ENCODE peak calls at places on chromosomes 13 and 19, in nine cellular contexts. B, S, V, O, G, E, Y, F and W are unnamed samples. For H3K4me1, the result is how much of the 10 kb centered on the place peaks cover.

GRCh38 chr19:44644391-44645016 is 794 bp downstream of the PVR start:
- DNase-seq in Y (peak), O (no peak), G (no peak), V (peak), E (peak), S (peak), F (no peak), B (no peak), W (no peak)

GRCh38 chr19:5914358-5914774 is 312 bp downstream of the CAPS start:
- DNase-seq in E (no peak), G (no peak), F (no peak), B (peak), O (no peak), S (no peak), Y (no peak), V (no peak), W (no peak)

GRCh38 chr13:80716610-80717081 is 375.7 kb upstream of the SPRY2 start:
- DNase-seq in F (no peak), E (no peak), B (no peak), G (no peak), O (no peak), S (no peak), Y (peak), V (no peak), W (no peak)

GRCh38 chr13:35953537-35954206 is 177.5 kb downstream of the DCLK1 start:
- DNase-seq in Y (peak), G (no peak), S (no peak), O (peak), E (peak), V (peak), B (peak), F (peak), W (no peak)

GRCh38 chr19:2523630-2524311 is 47.8 kb downstream of the GADD45B start:
- DNase-seq in V (peak), S (no peak), F (no peak), G (no peak), E (no peak), B (no peak), O (no peak), Y (no peak), W (no peak)

GRCh38 chr13:72473321-72473720 is 254.1 kb downstream of the MZT1 start:
- DNase-seq in E (no peak), Y (no peak), F (no peak), G (no peak), V (no peak), O (no peak), B (no peak), S (no peak), W (no peak)

GRCh38 chr13:41652735-41653361 is 195.5 kb downstream of the RGCC start:
- DNase-seq in Y (no peak), G (no peak), S (no peak), E (peak), B (no peak), V (peak), O (no peak), F (no peak), W (no peak)

GRCh38 chr13:37443538-37443937 is 155.0 kb downstream of the POSTN start:
- DNase-seq in E (no peak), O (no peak), B (no peak), S (no peak), G (no peak), Y (no peak), F (no peak), V (no peak), W (no peak)

GRCh38 chr19:16095071-16095571 is 16.6 kb upstream of the RAB8A start:
- DNase-seq in O (no peak), B (no peak), F (no peak), S (no peak), Y (no peak), E (no peak), G (no peak), V (no peak), W (no peak)

GRCh38 chr13:21813110-21813509 is 142.2 kb downstream of the FGF9 start:
- DNase-seq in G (no peak), E (no peak), V (no peak), S (no peak), B (no peak), Y (no peak), F (no peak), O (no peak), W (no peak)

GRCh38 chr13:100610399-100611347 is 22.1 kb upstream of the GGACT start:
- DNase-seq in G (no peak), O (no peak), B (no peak), V (no peak), F (no peak), Y (no peak), S (no peak), E (no peak), W (no peak)

GRCh38 chr13:30196025-30196424 is 111.3 kb downstream of the KATNAL1 start:
- DNase-seq in F (no peak), O (no peak), E (peak), B (no peak), Y (no peak), S (no peak), V (no peak), G (no peak), W (no peak)

GRCh38 chr19:44689290-44690130 is 9.4 kb upstream of the CEACAM16 start:
- DNase-seq in S (peak), Y (peak), O (peak), V (peak), E (peak), G (peak), B (peak), F (peak), W (no peak)

GRCh38 chr19:56813531-56813930 is 27.0 kb downstream of the PEG3 start:
- DNase-seq in G (no peak), O (no peak), F (no peak), V (no peak), B (no peak), Y (no peak), S (no peak), E (no peak), W (no peak)

GRCh38 chr13:26202365-26202972 is 19.6 kb downstream of the RNF6 start:
- DNase-seq in V (no peak), E (no peak), B (no peak), S (no peak), G (no peak), Y (no peak), F (no peak), O (no peak), W (no peak)

GRCh38 chr13:105316731-105317130 is 1218.7 kb downstream of the EFNB2 start:
- DNase-seq in V (no peak), E (no peak), O (no peak), B (no peak), F (no peak), G (no peak), S (no peak), Y (no peak), W (no peak)

GRCh38 chr13:46119883-46120614 is 15.2 kb upstream of the CPB2 start:
- DNase-seq in E (peak), G (no peak), S (peak), V (peak), F (peak), Y (no peak), B (no peak), O (peak), W (no peak)

GRCh38 chr19:1855040-1855827 is 7.0 kb upstream of the REXO1 start:
- DNase-seq in E (peak), Y (peak), V (peak), F (peak), B (peak), O (peak), S (peak), G (peak), W (peak)

GRCh38 chr19:44757735-44758505 is 9.4 kb downstream of the BCL3 start:
- DNase-seq in F (peak), V (no peak), Y (peak), S (peak), G (peak), B (peak), O (peak), E (peak), W (no peak)

GRCh38 chr19:8367327-8368001 is 3.5 kb downstream of the ANGPTL4 start:
- DNase-seq in Y (peak), S (peak), F (peak), B (peak), O (peak), G (peak), E (peak), V (peak), W (no peak)

GRCh38 chr19:6723108-6723618 is 2.7 kb upstream of the C3 start:
- DNase-seq in S (peak), B (no peak), O (peak), G (peak), F (peak), Y (no peak), E (peak), V (peak), W (no peak)

GRCh38 chr19:54168174-54168917 is 4.6 kb downstream of the TMC4 start:
- DNase-seq in G (peak), V (peak), E (peak), B (peak), Y (peak), F (peak), O (peak), S (peak), W (no peak)

GRCh38 chr19:1087813-1088418 is 7.3 kb downstream of the POLR2E start:
- DNase-seq in O (no peak), F (no peak), E (peak), G (peak), Y (no peak), B (no peak), S (no peak), V (no peak), W (no peak)

GRCh38 chr19:4597975-4598671 is 38.6 kb upstream of the SEMA6B start:
- DNase-seq in F (no peak), B (peak), E (peak), V (peak), Y (peak), O (no peak), S (peak), G (no peak), W (no peak)

GRCh38 chr13:37403776-37404497 is 194.6 kb downstream of the POSTN start:
- DNase-seq in B (no peak), O (no peak), Y (no peak), G (no peak), S (no peak), E (no peak), V (no peak), F (no peak), W (no peak)

GRCh38 chr19:47280183-47280797 is 5.6 kb downstream of the INAFM1 start:
- DNase-seq in B (peak), V (peak), S (no peak), E (no peak), O (no peak), F (peak), Y (peak), G (no peak), W (no peak)

GRCh38 chr19:33500586-33500985 is 21.0 kb downstream of the PEPD start:
- DNase-seq in F (no peak), Y (no peak), E (no peak), S (peak), O (no peak), V (no peak), G (peak), B (no peak), W (no peak)

GRCh38 chr19:35265126-35265995 is 3.4 kb upstream of the USF2 start:
- DNase-seq in B (peak), E (peak), Y (no peak), G (peak), O (peak), S (no peak), F (peak), V (no peak), W (no peak)

DNA sequence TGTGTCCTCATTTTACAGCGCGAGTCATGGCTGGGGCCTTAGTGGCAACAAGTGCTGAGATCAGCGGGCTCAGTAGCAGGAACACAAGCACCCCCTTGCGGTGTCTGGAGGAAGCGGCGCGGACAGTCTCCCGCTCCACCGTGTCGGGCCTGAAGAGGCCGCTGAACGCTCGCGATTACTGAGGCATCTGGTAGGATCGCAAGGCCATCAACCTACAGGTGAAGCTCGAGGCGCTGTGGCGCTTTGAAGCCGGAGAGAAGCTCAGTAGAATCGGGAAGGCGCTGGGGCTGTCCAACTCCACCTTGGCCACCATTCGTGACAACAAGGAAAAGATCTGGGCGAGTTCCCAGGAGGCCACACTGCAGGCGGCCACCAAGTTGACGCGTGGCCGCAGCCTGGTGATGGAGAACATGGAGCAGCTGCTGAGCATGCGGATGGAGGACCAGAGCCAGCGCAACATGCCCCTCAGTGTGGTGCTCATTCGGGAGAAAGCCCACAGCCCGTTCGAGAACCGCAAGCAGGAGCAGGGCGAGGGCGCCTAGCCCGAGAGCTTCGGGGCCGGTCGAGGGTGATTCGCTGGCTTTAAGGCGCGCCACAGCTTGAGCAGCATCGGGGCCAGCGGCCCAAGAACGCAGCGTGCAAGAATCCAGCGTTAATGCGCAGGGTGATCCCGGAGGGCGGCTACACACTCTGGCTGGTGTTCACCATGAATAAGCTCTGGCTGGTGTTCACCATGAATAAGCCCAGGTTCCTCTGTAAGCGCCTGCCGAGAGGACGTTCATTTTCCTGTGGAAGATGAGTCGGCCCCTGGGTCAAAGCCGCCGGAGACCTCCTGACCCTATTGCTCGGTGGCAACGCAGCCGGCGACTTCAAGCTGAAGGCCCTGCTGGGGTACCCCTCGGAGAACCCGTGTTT is 8.3 kb upstream of the MZF1 start:
- DNase-seq in O (peak), Y (peak), V (peak), E (peak), F (peak), G (peak), S (peak), B (peak), W (no peak)
- TF ChIP-seq POLR2A in O (no peak), Y (no peak), V (no peak), E (no peak), F (no peak), G (no peak), S (no peak), B (no peak), W (no peak)

GRCh38 chr13:94479559-94480095 is at the start of gene DCT:
- DNase-seq in O (no peak), G (no peak), B (no peak), E (no peak), V (no peak), Y (no peak), S (no peak), F (no peak), W (no peak)
- H3K4me1 ChIP-seq in O (under half), G (under half), B (under half), E (under half), V (under half), Y (under half), S (under half), F (under half), W (under half)

GRCh38 chr13:33244210-33244906 is 41.2 kb downstream of the STARD13 start:
- DNase-seq in B (no peak), G (no peak), O (no peak), E (no peak), Y (no peak), S (no peak), F (no peak), V (no peak), W (no peak)

GRCh38 chr13:33245505-33245904 is 40.0 kb downstream of the STARD13 start:
- DNase-seq in V (no peak), B (no peak), F (no peak), Y (no peak), G (no peak), E (no peak), O (no peak), S (no peak), W (no peak)

GRCh38 chr13:33249066-33249465 is 36.5 kb downstream of the STARD13 start:
- DNase-seq in V (no peak), F (no peak), E (no peak), S (no peak), G (no peak), B (no peak), O (no peak), Y (no peak), W (no peak)

GRCh38 chr13:33244907-33245287 is 40.7 kb downstream of the STARD13 start:
- DNase-seq in E (no peak), B (no peak), F (no peak), Y (no peak), V (no peak), S (no peak), O (no peak), G (no peak), W (no peak)

GRCh38 chr13:33242984-33243617 is 42.5 kb downstream of the STARD13 start:
- DNase-seq in B (no peak), V (no peak), Y (no peak), G (no peak), O (no peak), F (no peak), S (no peak), E (no peak), W (no peak)
- H3K27ac ChIP-seq in B (no peak), V (no peak), Y (no peak), G (no peak), O (no peak), F (no peak), S (no peak), E (no peak), W (no peak)

DNA sequence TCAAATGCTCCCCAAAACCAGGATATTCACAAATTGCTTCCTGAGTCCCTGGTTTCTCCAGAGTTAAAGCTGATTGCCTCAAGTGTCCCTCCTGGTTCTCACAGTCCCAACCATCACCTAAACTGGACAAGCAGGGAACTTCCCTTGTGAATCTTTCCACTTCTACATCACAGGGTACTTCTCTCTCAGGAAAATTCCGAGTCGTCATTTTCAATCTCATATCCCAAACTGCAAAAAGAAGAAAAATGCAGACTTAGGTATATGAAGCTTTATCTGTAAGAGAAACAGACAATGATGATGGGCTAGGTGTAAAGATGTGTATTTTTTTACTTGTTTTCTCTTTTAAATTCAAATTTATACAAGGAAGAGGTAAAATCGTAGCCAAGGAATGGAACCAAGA is 21.3 kb downstream of the ZNF329 start:
- DNase-seq in E (no peak), Y (no peak), G (no peak), O (no peak), B (no peak), F (no peak), V (no peak), S (no peak), W (no peak)
- TF ChIP-seq POLR2A in E (no peak), Y (no peak), G (no peak), O (no peak), B (no peak), F (no peak), V (no peak), S (no peak), W (no peak)

GRCh38 chr19:13841339-13842293 is 35.3 kb upstream of the NANOS3 start:
- DNase-seq in S (no peak), O (no peak), G (no peak), Y (no peak), B (peak), V (peak), F (peak), E (peak), W (no peak)
- H3K4me1 ChIP-seq in S (under half), O (under half), G (under half), Y (under half), B (half or more), V (half or more), F (under half), E (half or more), W (half or more)

GRCh38 chr19:50857366-50857765 is 2.7 kb downstream of the KLK3 start:
- DNase-seq in F (no peak), O (no peak), B (no peak), Y (no peak), V (no peak), S (no peak), G (no peak), E (no peak), W (no peak)
- H3K27ac ChIP-seq in F (no peak), O (no peak), B (no peak), Y (no peak), V (no peak), S (no peak), G (no peak), E (no peak), W (no peak)

GRCh38 chr19:18014197-18014596 is 6.2 kb downstream of the ARRDC2 start:
- DNase-seq in F (no peak), E (no peak), B (no peak), S (no peak), V (no peak), G (no peak), Y (no peak), O (no peak), W (no peak)

GRCh38 chr19:18010149-18010548 is 2.2 kb downstream of the ARRDC2 start:
- DNase-seq in V (no peak), G (no peak), Y (no peak), E (no peak), F (no peak), B (no peak), S (no peak), O (no peak), W (no peak)

GRCh38 chr19:18017275-18018083 is 9.5 kb downstream of the ARRDC2 start:
- DNase-seq in S (no peak), B (no peak), E (peak), G (no peak), F (no peak), O (no peak), V (no peak), Y (no peak), W (no peak)

GRCh38 chr19:18013210-18013609 is 5.2 kb downstream of the ARRDC2 start:
- DNase-seq in F (no peak), S (no peak), Y (no peak), G (no peak), B (no peak), E (no peak), V (no peak), O (no peak), W (no peak)

DNA sequence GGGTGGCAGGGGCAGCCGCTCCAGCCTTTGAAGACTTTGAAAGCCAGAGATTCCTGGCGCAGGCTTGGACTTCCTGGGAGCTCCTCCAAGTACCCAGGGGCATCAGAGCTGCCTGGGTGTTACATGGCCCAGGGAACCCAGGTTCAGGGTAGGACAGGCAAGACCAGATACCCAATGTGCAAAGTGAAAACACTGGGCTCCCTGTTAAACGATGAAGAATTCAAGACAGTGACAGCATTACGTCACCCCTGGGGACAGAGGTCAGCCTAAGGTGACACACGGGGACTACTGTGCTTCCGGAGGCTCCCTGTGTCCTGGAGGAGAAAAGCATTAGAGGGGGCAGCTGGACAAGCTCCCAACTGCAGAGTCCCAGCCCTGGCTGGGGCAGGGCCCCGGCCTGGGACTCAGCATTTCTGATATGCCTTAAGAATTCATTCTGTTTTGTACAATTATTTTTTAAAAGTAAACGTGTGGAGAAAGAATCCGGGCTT is 5.7 kb downstream of the ARRDC2 start:
- DNase-seq in S (peak), B (no peak), E (no peak), O (no peak), V (no peak), Y (no peak), F (no peak), G (no peak), W (no peak)
- TF ChIP-seq POLR2A in S (no peak), B (no peak), E (no peak), O (no peak), V (no peak), Y (no peak), F (no peak), G (no peak), W (no peak)